ENCODE peak calls at places on chromosome 5, in eight cellular contexts. One of them, this sample, is unnamed.

GRCh38 chr5:154862766-154863165 is 4.3 kb downstream of the CNOT8 start:
- DNase-seq in astrocyte: peak
- DNase-seq in upper lobe of right lung: no peak
- DNase-seq in type B pancreatic cell: no peak
- DNase-seq in colonic mucosa: no peak
- DNase-seq in mucosa of descending colon: no peak
- DNase-seq in right atrium auricular region: no peak
- DNase-seq in CD8-positive, alpha-beta T cell: no peak
- DNase-seq in this sample: no peak

GRCh38 chr5:170353946-170354345 is 35.2 kb downstream of the KCNMB1 start:
- DNase-seq in CD8-positive, alpha-beta T cell: no peak
- DNase-seq in mucosa of descending colon: no peak
- DNase-seq in type B pancreatic cell: no peak
- DNase-seq in upper lobe of right lung: no peak
- DNase-seq in colonic mucosa: no peak
- DNase-seq in right atrium auricular region: no peak
- DNase-seq in astrocyte: no peak
- DNase-seq in this sample: no peak

GRCh38 chr5:68954618-68954910 is 139.2 kb upstream of the SLC30A5 start:
- DNase-seq in type B pancreatic cell: no peak
- DNase-seq in colonic mucosa: no peak
- DNase-seq in mucosa of descending colon: no peak
- DNase-seq in right atrium auricular region: no peak
- DNase-seq in upper lobe of right lung: no peak
- DNase-seq in CD8-positive, alpha-beta T cell: no peak
- DNase-seq in astrocyte: no peak
- DNase-seq in this sample: no peak

GRCh38 chr5:32711693-32712462 is 757 bp downstream of the NPR3 start:
- DNase-seq in type B pancreatic cell: no peak
- DNase-seq in upper lobe of right lung: no peak
- DNase-seq in colonic mucosa: no peak
- DNase-seq in mucosa of descending colon: peak
- DNase-seq in CD8-positive, alpha-beta T cell: no peak
- DNase-seq in astrocyte: peak
- DNase-seq in right atrium auricular region: no peak
- DNase-seq in this sample: peak

GRCh38 chr5:67992919-67993318 is 222.6 kb upstream of the PIK3R1 start:
- DNase-seq in right atrium auricular region: no peak
- DNase-seq in CD8-positive, alpha-beta T cell: no peak
- DNase-seq in colonic mucosa: no peak
- DNase-seq in astrocyte: peak
- DNase-seq in mucosa of descending colon: no peak
- DNase-seq in type B pancreatic cell: no peak
- DNase-seq in upper lobe of right lung: no peak
- DNase-seq in this sample: no peak

GRCh38 chr5:1777281-1778137 is 22.1 kb downstream of the MRPL36 start:
- DNase-seq in right atrium auricular region: no peak
- DNase-seq in astrocyte: no peak
- DNase-seq in colonic mucosa: no peak
- DNase-seq in type B pancreatic cell: no peak
- DNase-seq in CD8-positive, alpha-beta T cell: no peak
- DNase-seq in upper lobe of right lung: peak
- DNase-seq in mucosa of descending colon: no peak
- DNase-seq in this sample: peak

GRCh38 chr5:73709536-73710129 is 83.6 kb downstream of the ARHGEF28 start:
- DNase-seq in mucosa of descending colon: no peak
- DNase-seq in right atrium auricular region: no peak
- DNase-seq in astrocyte: peak
- DNase-seq in type B pancreatic cell: no peak
- DNase-seq in colonic mucosa: no peak
- DNase-seq in CD8-positive, alpha-beta T cell: no peak
- DNase-seq in upper lobe of right lung: no peak
- DNase-seq in this sample: no peak

GRCh38 chr5:31095796-31096195 is 97.7 kb upstream of the CDH6 start:
- DNase-seq in astrocyte: peak
- DNase-seq in colonic mucosa: no peak
- DNase-seq in right atrium auricular region: no peak
- DNase-seq in mucosa of descending colon: no peak
- DNase-seq in upper lobe of right lung: no peak
- DNase-seq in type B pancreatic cell: no peak
- DNase-seq in CD8-positive, alpha-beta T cell: no peak
- DNase-seq in this sample: no peak

GRCh38 chr5:6347165-6347564 is 31.2 kb downstream of the MED10 start:
- DNase-seq in type B pancreatic cell: no peak
- DNase-seq in colonic mucosa: no peak
- DNase-seq in CD8-positive, alpha-beta T cell: no peak
- DNase-seq in astrocyte: no peak
- DNase-seq in right atrium auricular region: no peak
- DNase-seq in mucosa of descending colon: no peak
- DNase-seq in upper lobe of right lung: no peak
- DNase-seq in this sample: no peak

GRCh38 chr5:122009436-122009835 is 47.7 kb downstream of the SRFBP1 start:
- DNase-seq in astrocyte: peak
- DNase-seq in colonic mucosa: no peak
- DNase-seq in upper lobe of right lung: no peak
- DNase-seq in mucosa of descending colon: no peak
- DNase-seq in type B pancreatic cell: no peak
- DNase-seq in CD8-positive, alpha-beta T cell: no peak
- DNase-seq in right atrium auricular region: no peak
- DNase-seq in this sample: no peak

GRCh38 chr5:45696206-45696836 is at the start of gene HCN1:
- DNase-seq in type B pancreatic cell: peak
- DNase-seq in right atrium auricular region: peak
- DNase-seq in upper lobe of right lung: peak
- DNase-seq in CD8-positive, alpha-beta T cell: no peak
- DNase-seq in astrocyte: peak
- DNase-seq in colonic mucosa: peak
- DNase-seq in mucosa of descending colon: peak
- DNase-seq in this sample: peak

GRCh38 chr5:95660060-95660459 is 13.5 kb downstream of the RFESD start:
- DNase-seq in upper lobe of right lung: no peak
- DNase-seq in type B pancreatic cell: no peak
- DNase-seq in mucosa of descending colon: no peak
- DNase-seq in CD8-positive, alpha-beta T cell: no peak
- DNase-seq in colonic mucosa: no peak
- DNase-seq in right atrium auricular region: no peak
- DNase-seq in astrocyte: no peak
- DNase-seq in this sample: no peak

GRCh38 chr5:83899351-83899970 is 178.8 kb upstream of the HAPLN1 start:
- DNase-seq in right atrium auricular region: no peak
- DNase-seq in type B pancreatic cell: no peak
- DNase-seq in upper lobe of right lung: no peak
- DNase-seq in colonic mucosa: no peak
- DNase-seq in CD8-positive, alpha-beta T cell: no peak
- DNase-seq in astrocyte: peak
- DNase-seq in mucosa of descending colon: no peak
- DNase-seq in this sample: no peak

GRCh38 chr5:106959447-106959846 is 711.3 kb downstream of the EFNA5 start:
- DNase-seq in upper lobe of right lung: no peak
- DNase-seq in astrocyte: peak
- DNase-seq in colonic mucosa: peak
- DNase-seq in CD8-positive, alpha-beta T cell: no peak
- DNase-seq in mucosa of descending colon: no peak
- DNase-seq in type B pancreatic cell: no peak
- DNase-seq in right atrium auricular region: no peak
- DNase-seq in this sample: no peak

GRCh38 chr5:135211083-135211790 is 177.2 kb upstream of the PITX1 start:
- DNase-seq in astrocyte: no peak
- DNase-seq in CD8-positive, alpha-beta T cell: no peak
- DNase-seq in colonic mucosa: peak
- DNase-seq in upper lobe of right lung: no peak
- DNase-seq in type B pancreatic cell: peak
- DNase-seq in mucosa of descending colon: no peak
- DNase-seq in right atrium auricular region: peak
- DNase-seq in this sample: no peak

GRCh38 chr5:172005708-172006377 is 595 bp downstream of the FBXW11 start:
- DNase-seq in astrocyte: no peak
- DNase-seq in type B pancreatic cell: peak
- DNase-seq in mucosa of descending colon: peak
- DNase-seq in upper lobe of right lung: peak
- DNase-seq in right atrium auricular region: no peak
- DNase-seq in CD8-positive, alpha-beta T cell: peak
- DNase-seq in colonic mucosa: peak
- DNase-seq in this sample: peak

GRCh38 chr5:146588331-146588730 is 72.3 kb upstream of the GPR151 start:
- DNase-seq in upper lobe of right lung: no peak
- DNase-seq in astrocyte: peak
- DNase-seq in mucosa of descending colon: no peak
- DNase-seq in CD8-positive, alpha-beta T cell: no peak
- DNase-seq in type B pancreatic cell: no peak
- DNase-seq in colonic mucosa: no peak
- DNase-seq in right atrium auricular region: no peak
- DNase-seq in this sample: no peak

GRCh38 chr5:177471610-177472356 is 1.7 kb downstream of the DBN1 start:
- DNase-seq in CD8-positive, alpha-beta T cell: peak
- DNase-seq in mucosa of descending colon: peak
- DNase-seq in right atrium auricular region: peak
- DNase-seq in type B pancreatic cell: no peak
- DNase-seq in upper lobe of right lung: peak
- DNase-seq in colonic mucosa: no peak
- DNase-seq in astrocyte: peak
- DNase-seq in this sample: no peak

GRCh38 chr5:134174841-134175839 is 1.6 kb downstream of the SKP1 start:
- DNase-seq in type B pancreatic cell: no peak
- DNase-seq in mucosa of descending colon: no peak
- DNase-seq in upper lobe of right lung: no peak
- DNase-seq in astrocyte: peak
- DNase-seq in colonic mucosa: no peak
- DNase-seq in CD8-positive, alpha-beta T cell: no peak
- DNase-seq in right atrium auricular region: no peak
- DNase-seq in this sample: no peak

DNA sequence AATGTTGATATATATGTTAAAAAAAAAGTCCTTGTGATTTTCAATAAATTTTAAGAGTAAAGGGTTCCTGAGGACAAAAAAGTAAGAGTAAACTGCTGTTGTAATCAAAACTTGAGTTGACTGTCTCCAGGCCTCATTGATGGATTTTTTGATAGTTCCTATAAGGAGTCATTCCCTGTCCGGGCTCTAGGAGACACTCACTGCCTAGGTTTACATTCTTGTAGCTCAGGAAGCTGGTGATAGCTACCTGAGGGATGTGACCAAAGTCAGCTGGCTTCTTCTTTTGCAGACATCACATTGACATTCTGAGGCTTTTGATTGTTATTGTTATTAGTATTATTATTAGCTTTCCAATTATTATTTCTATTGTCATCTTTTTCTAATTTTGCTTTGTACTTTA is 116.5 kb upstream of the FBXL7 start:
- DNase-seq in mucosa of descending colon: no peak
- DNase-seq in colonic mucosa: no peak
- DNase-seq in right atrium auricular region: no peak
- DNase-seq in upper lobe of right lung: no peak
- DNase-seq in type B pancreatic cell: no peak
- DNase-seq in astrocyte: peak
- DNase-seq in CD8-positive, alpha-beta T cell: no peak
- DNase-seq in this sample: no peak
- TF ChIP-seq CTCF in mucosa of descending colon: no peak
- TF ChIP-seq CTCF in colonic mucosa: peak
- TF ChIP-seq CTCF in right atrium auricular region: no peak
- TF ChIP-seq CTCF in upper lobe of right lung: peak
- TF ChIP-seq CTCF in type B pancreatic cell: peak
- TF ChIP-seq CTCF in astrocyte: peak
- TF ChIP-seq CTCF in CD8-positive, alpha-beta T cell: no peak
- TF ChIP-seq CTCF in this sample: no peak

DNA sequence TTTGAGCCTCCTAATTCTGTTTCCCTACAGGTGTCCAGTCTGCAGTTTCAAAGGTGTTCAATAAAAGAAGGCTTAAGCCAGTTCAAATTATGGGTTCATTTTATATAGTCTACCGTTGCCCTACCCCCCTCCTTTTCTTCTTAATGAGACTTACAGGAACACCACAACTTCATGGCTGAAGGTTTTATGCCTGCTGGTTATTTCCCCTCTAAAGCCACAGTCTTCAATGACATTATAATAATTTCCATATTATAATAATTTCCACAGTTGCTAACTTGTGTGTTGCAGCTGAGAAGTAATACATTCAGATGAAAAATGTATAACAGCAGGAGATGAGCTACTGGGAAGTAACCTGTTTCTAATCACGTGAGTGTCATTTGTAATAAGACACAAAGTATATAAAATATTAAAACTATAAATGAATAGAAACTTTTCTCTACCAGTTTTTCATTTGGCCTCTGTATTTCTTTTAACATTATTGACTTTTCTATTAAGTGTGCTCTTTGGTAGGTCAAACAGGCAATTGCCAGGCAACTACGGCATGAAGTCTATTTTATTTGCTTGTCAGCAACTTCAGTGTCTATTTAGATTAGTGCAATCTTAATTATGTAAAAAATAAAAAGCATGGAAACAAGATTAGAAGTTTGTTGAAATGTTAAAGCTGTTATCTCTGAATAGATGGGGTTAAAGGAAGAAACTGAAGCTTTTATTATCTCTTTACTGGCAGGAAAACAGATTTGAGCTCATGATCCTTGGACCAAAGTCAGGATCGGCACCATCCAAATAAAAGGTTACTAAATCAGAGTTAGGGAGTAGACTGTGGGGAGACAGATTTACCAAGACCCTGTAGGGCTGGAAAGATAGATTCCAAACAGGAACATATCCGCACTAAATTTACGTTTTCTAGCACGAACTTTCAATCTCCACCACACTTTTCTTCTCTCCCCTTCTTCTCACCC is 120.4 kb upstream of the HMHB1 start:
- DNase-seq in colonic mucosa: no peak
- DNase-seq in upper lobe of right lung: no peak
- DNase-seq in right atrium auricular region: no peak
- DNase-seq in astrocyte: no peak
- DNase-seq in mucosa of descending colon: no peak
- DNase-seq in type B pancreatic cell: no peak
- DNase-seq in CD8-positive, alpha-beta T cell: no peak
- DNase-seq in this sample: no peak
- TF ChIP-seq CTCF in colonic mucosa: no peak
- TF ChIP-seq CTCF in upper lobe of right lung: no peak
- TF ChIP-seq CTCF in right atrium auricular region: no peak
- TF ChIP-seq CTCF in astrocyte: no peak
- TF ChIP-seq CTCF in mucosa of descending colon: no peak
- TF ChIP-seq CTCF in type B pancreatic cell: no peak
- TF ChIP-seq CTCF in CD8-positive, alpha-beta T cell: no peak
- TF ChIP-seq CTCF in this sample: no peak

GRCh38 chr5:136364307-136364706 is 1.0 kb downstream of the TRPC7 start:
- DNase-seq in CD8-positive, alpha-beta T cell: no peak
- DNase-seq in right atrium auricular region: no peak
- DNase-seq in astrocyte: no peak
- DNase-seq in mucosa of descending colon: no peak
- DNase-seq in upper lobe of right lung: no peak
- DNase-seq in type B pancreatic cell: no peak
- DNase-seq in colonic mucosa: no peak
- DNase-seq in this sample: no peak
- TF ChIP-seq CTCF in CD8-positive, alpha-beta T cell: no peak
- TF ChIP-seq CTCF in right atrium auricular region: no peak
- TF ChIP-seq CTCF in astrocyte: peak
- TF ChIP-seq CTCF in mucosa of descending colon: no peak
- TF ChIP-seq CTCF in upper lobe of right lung: no peak
- TF ChIP-seq CTCF in type B pancreatic cell: peak
- TF ChIP-seq CTCF in colonic mucosa: no peak
- TF ChIP-seq CTCF in this sample: no peak

DNA sequence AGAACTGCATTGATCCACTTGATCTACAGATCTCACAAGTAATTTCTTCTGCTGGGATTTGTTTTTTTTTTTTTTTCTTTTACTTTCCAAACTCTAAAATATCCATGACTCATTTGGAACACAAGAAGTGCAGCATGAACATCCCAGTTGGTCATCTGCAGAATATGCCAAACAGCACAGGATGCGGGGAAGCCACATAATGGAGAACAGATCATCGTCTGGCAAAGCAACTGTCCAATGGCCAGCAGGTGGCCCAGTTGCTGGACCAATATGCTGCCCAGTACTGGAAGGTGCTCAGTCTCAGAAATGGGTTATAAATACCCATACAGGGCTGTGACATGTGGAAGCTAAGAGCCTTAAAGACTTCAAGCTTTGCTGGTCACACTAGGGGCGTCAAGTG is 221.3 kb upstream of the TAS2R1 start:
- DNase-seq in type B pancreatic cell: no peak
- DNase-seq in colonic mucosa: no peak
- DNase-seq in mucosa of descending colon: no peak
- DNase-seq in right atrium auricular region: no peak
- DNase-seq in astrocyte: peak
- DNase-seq in CD8-positive, alpha-beta T cell: no peak
- DNase-seq in upper lobe of right lung: no peak
- DNase-seq in this sample: no peak
- TF ChIP-seq CTCF in type B pancreatic cell: peak
- TF ChIP-seq CTCF in colonic mucosa: no peak
- TF ChIP-seq CTCF in mucosa of descending colon: no peak
- TF ChIP-seq CTCF in right atrium auricular region: no peak
- TF ChIP-seq CTCF in astrocyte: peak
- TF ChIP-seq CTCF in CD8-positive, alpha-beta T cell: no peak
- TF ChIP-seq CTCF in upper lobe of right lung: no peak
- TF ChIP-seq CTCF in this sample: peak